ENCODE peak calls at places on chromosomes 5 and 9, in four cellular contexts. One of them, this sample, is unnamed.

GRCh38 chr9:83012578-83013260 is 50.2 kb downstream of the RASEF start:
- DNase-seq in upper lobe of right lung: no peak
- DNase-seq in GM13976: no peak
- DNase-seq in NCI-H1092 treated with DMSO at 0.1 percent for 48 hours: no peak
- DNase-seq in this sample: no peak

GRCh38 chr5:122306461-122306860 is 5.6 kb upstream of the SNCAIP start:
- DNase-seq in upper lobe of right lung: no peak
- DNase-seq in GM13976: no peak
- DNase-seq in NCI-H1092 treated with DMSO at 0.1 percent for 48 hours: no peak
- DNase-seq in this sample: no peak

GRCh38 chr5:178232124-178232919 is at the start of gene PHYKPL:
- DNase-seq in upper lobe of right lung: peak
- DNase-seq in GM13976: peak
- DNase-seq in NCI-H1092 treated with DMSO at 0.1 percent for 48 hours: peak
- DNase-seq in this sample: peak

GRCh38 chr5:135441256-135441915 is 5.8 kb downstream of the DCANP1 start:
- DNase-seq in upper lobe of right lung: peak
- DNase-seq in GM13976: no peak
- DNase-seq in NCI-H1092 treated with DMSO at 0.1 percent for 48 hours: no peak
- DNase-seq in this sample: no peak

GRCh38 chr9:23644906-23645305 is 181.1 kb downstream of the ELAVL2 start:
- DNase-seq in upper lobe of right lung: no peak
- DNase-seq in GM13976: no peak
- DNase-seq in NCI-H1092 treated with DMSO at 0.1 percent for 48 hours: no peak
- DNase-seq in this sample: no peak

GRCh38 chr5:119328753-119329602 is 26.8 kb upstream of the TNFAIP8 start:
- DNase-seq in upper lobe of right lung: no peak
- DNase-seq in GM13976: no peak
- DNase-seq in NCI-H1092 treated with DMSO at 0.1 percent for 48 hours: no peak
- DNase-seq in this sample: no peak

GRCh38 chr5:106019271-106019670 is 1651.5 kb downstream of the EFNA5 start:
- DNase-seq in upper lobe of right lung: no peak
- DNase-seq in GM13976: no peak
- DNase-seq in NCI-H1092 treated with DMSO at 0.1 percent for 48 hours: peak
- DNase-seq in this sample: no peak

GRCh38 chr5:127634007-127634406 is 14.9 kb upstream of the CTXN3 start:
- DNase-seq in upper lobe of right lung: no peak
- DNase-seq in GM13976: no peak
- DNase-seq in NCI-H1092 treated with DMSO at 0.1 percent for 48 hours: no peak
- DNase-seq in this sample: no peak

GRCh38 chr5:138503487-138504270 is 38.4 kb downstream of the EGR1 start:
- DNase-seq in upper lobe of right lung: no peak
- DNase-seq in GM13976: peak
- DNase-seq in NCI-H1092 treated with DMSO at 0.1 percent for 48 hours: peak
- DNase-seq in this sample: no peak

GRCh38 chr5:123007771-123008170 is 28.8 kb downstream of the PPIC start:
- DNase-seq in upper lobe of right lung: no peak
- DNase-seq in GM13976: no peak
- DNase-seq in NCI-H1092 treated with DMSO at 0.1 percent for 48 hours: no peak
- DNase-seq in this sample: no peak

GRCh38 chr9:88534456-88535225 is at the start of gene NXNL2:
- DNase-seq in upper lobe of right lung: peak
- DNase-seq in GM13976: peak
- DNase-seq in NCI-H1092 treated with DMSO at 0.1 percent for 48 hours: no peak
- DNase-seq in this sample: no peak

GRCh38 chr9:124852829-124853531 is at the start of gene WDR38:
- DNase-seq in upper lobe of right lung: peak
- DNase-seq in GM13976: peak
- DNase-seq in NCI-H1092 treated with DMSO at 0.1 percent for 48 hours: peak
- DNase-seq in this sample: no peak

GRCh38 chr5:112006721-112007120 is 249.7 kb upstream of the NREP start:
- DNase-seq in upper lobe of right lung: no peak
- DNase-seq in GM13976: no peak
- DNase-seq in NCI-H1092 treated with DMSO at 0.1 percent for 48 hours: no peak
- DNase-seq in this sample: no peak

GRCh38 chr9:97906236-97906831 is 16.0 kb downstream of the TRMO start:
- DNase-seq in upper lobe of right lung: peak
- DNase-seq in GM13976: no peak
- DNase-seq in NCI-H1092 treated with DMSO at 0.1 percent for 48 hours: no peak
- DNase-seq in this sample: no peak

GRCh38 chr9:134062461-134063087 is 5.3 kb downstream of the BRD3 start:
- DNase-seq in upper lobe of right lung: peak
- DNase-seq in GM13976: no peak
- DNase-seq in NCI-H1092 treated with DMSO at 0.1 percent for 48 hours: no peak
- DNase-seq in this sample: peak

GRCh38 chr5:126450388-126450787 is 27.2 kb downstream of the GRAMD2B start:
- DNase-seq in upper lobe of right lung: no peak
- DNase-seq in GM13976: peak
- DNase-seq in NCI-H1092 treated with DMSO at 0.1 percent for 48 hours: no peak
- DNase-seq in this sample: no peak

GRCh38 chr5:181224390-181225234 is 1.5 kb downstream of the TRIM41 start:
- DNase-seq in upper lobe of right lung: no peak
- DNase-seq in GM13976: peak
- DNase-seq in NCI-H1092 treated with DMSO at 0.1 percent for 48 hours: no peak
- DNase-seq in this sample: no peak

GRCh38 chr5:78591227-78591626 is 57.3 kb downstream of the LHFPL2 start:
- DNase-seq in upper lobe of right lung: no peak
- DNase-seq in GM13976: no peak
- DNase-seq in NCI-H1092 treated with DMSO at 0.1 percent for 48 hours: no peak
- DNase-seq in this sample: no peak

GRCh38 chr9:2726620-2727335 is 9.5 kb downstream of the KCNV2 start:
- DNase-seq in upper lobe of right lung: no peak
- DNase-seq in GM13976: no peak
- DNase-seq in NCI-H1092 treated with DMSO at 0.1 percent for 48 hours: no peak
- DNase-seq in this sample: no peak

GRCh38 chr9:134492281-134492691 is 149.3 kb upstream of the COL5A1 start:
- DNase-seq in upper lobe of right lung: peak
- DNase-seq in GM13976: no peak
- DNase-seq in NCI-H1092 treated with DMSO at 0.1 percent for 48 hours: no peak
- DNase-seq in this sample: no peak

GRCh38 chr5:8843766-8844165 is 702.1 kb downstream of the SEMA5A start:
- DNase-seq in upper lobe of right lung: no peak
- DNase-seq in GM13976: no peak
- DNase-seq in NCI-H1092 treated with DMSO at 0.1 percent for 48 hours: no peak
- DNase-seq in this sample: no peak

GRCh38 chr9:108117775-108118174 is 628.2 kb upstream of the KLF4 start:
- DNase-seq in upper lobe of right lung: no peak
- DNase-seq in GM13976: no peak
- DNase-seq in NCI-H1092 treated with DMSO at 0.1 percent for 48 hours: peak
- DNase-seq in this sample: no peak

GRCh38 chr9:16312116-16312515 is 558.4 kb downstream of the BNC2 start:
- DNase-seq in upper lobe of right lung: no peak
- DNase-seq in GM13976: no peak
- DNase-seq in NCI-H1092 treated with DMSO at 0.1 percent for 48 hours: no peak
- DNase-seq in this sample: no peak

GRCh38 chr5:163626904-163627434 is 121.5 kb downstream of the MAT2B start:
- DNase-seq in upper lobe of right lung: no peak
- DNase-seq in GM13976: no peak
- DNase-seq in NCI-H1092 treated with DMSO at 0.1 percent for 48 hours: no peak
- DNase-seq in this sample: no peak

GRCh38 chr5:143161893-143162520 is 241.5 kb downstream of the NR3C1 start:
- DNase-seq in upper lobe of right lung: no peak
- DNase-seq in GM13976: no peak
- DNase-seq in NCI-H1092 treated with DMSO at 0.1 percent for 48 hours: no peak
- DNase-seq in this sample: no peak

GRCh38 chr9:75895112-75895511 is 4.6 kb downstream of the PCSK5 start:
- DNase-seq in upper lobe of right lung: no peak
- DNase-seq in GM13976: no peak
- DNase-seq in NCI-H1092 treated with DMSO at 0.1 percent for 48 hours: no peak
- DNase-seq in this sample: no peak